ENCODE peak calls at places on chromosomes 2 and 18, in seven cellular contexts. H, K, A, S, I, T and C are unnamed samples.

GRCh38 chr2:9742601-9743000 is 100.7 kb upstream of the TAF1B start:
- DNase-seq in H (no peak), K (no peak), A (no peak), S (no peak), I (no peak), T (no peak), C (no peak)

GRCh38 chr2:124147552-124147951 is 122.5 kb downstream of the CNTNAP5 start:
- DNase-seq in H (no peak), K (no peak), A (no peak), S (no peak), I (no peak), T (no peak), C (no peak)

GRCh38 chr18:21669736-21670135 is 34.8 kb downstream of the ABHD3 start:
- DNase-seq in H (no peak), K (peak; percentile 73), A (no peak), S (peak; percentile 2), I (no peak), T (no peak), C (no peak)

GRCh38 chr2:190432567-190433231 is 24.5 kb downstream of the MFSD6 start:
- DNase-seq in H (no peak), K (no peak), A (no peak), S (no peak), I (no peak), T (no peak), C (no peak)

GRCh38 chr2:96205888-96206287 is 2.7 kb downstream of the STARD7 start:
- DNase-seq in H (no peak), K (no peak), A (no peak), S (peak; percentile 46), I (no peak), T (no peak), C (no peak)

GRCh38 chr2:201263774-201264173 is 3.4 kb downstream of the CASP8 start:
- DNase-seq in H (no peak), K (no peak), A (no peak), S (no peak), I (no peak), T (no peak), C (no peak)

GRCh38 chr2:120867290-120868231 is 131.9 kb downstream of the GLI2 start:
- DNase-seq in H (peak; percentile 69), K (peak; percentile 63), A (no peak), S (peak; percentile 93), I (peak; percentile 93), T (no peak), C (peak; percentile 78)

GRCh38 chr2:205822578-205822977 is 140.3 kb downstream of the NRP2 start:
- DNase-seq in H (no peak), K (no peak), A (no peak), S (peak; percentile 51), I (no peak), T (peak; percentile 15), C (no peak)

GRCh38 chr18:49865401-49865800 is 52.1 kb upstream of the ACAA2 start:
- DNase-seq in H (peak; percentile 76), K (peak; percentile 56), A (peak; percentile 6), S (no peak), I (no peak), T (peak; percentile 79), C (no peak)

GRCh38 chr2:127004893-127005600 is 101.9 kb downstream of the BIN1 start:
- DNase-seq in H (no peak), K (no peak), A (peak; percentile 21), S (no peak), I (no peak), T (no peak), C (peak; percentile 59)

GRCh38 chr18:8705280-8705940 is at the start of gene MTCL1:
- DNase-seq in H (peak; percentile 72), K (peak; percentile 61), A (peak; percentile 44), S (peak; percentile 65), I (peak; percentile 68), T (peak; percentile 67), C (peak; percentile 81)

GRCh38 chr2:20216130-20217025 is 8.6 kb downstream of the SDC1 start:
- DNase-seq in H (no peak), K (no peak), A (no peak), S (no peak), I (no peak), T (no peak), C (no peak)

GRCh38 chr18:61471832-61472406 is 138.7 kb downstream of the CDH20 start:
- DNase-seq in H (no peak), K (no peak), A (no peak), S (no peak), I (no peak), T (no peak), C (no peak)

GRCh38 chr2:205644018-205644417 is 38.3 kb upstream of the NRP2 start:
- DNase-seq in H (no peak), K (no peak), A (no peak), S (no peak), I (no peak), T (no peak), C (no peak)

GRCh38 chr2:219059725-219060682 is 717 bp downstream of the IHH start:
- DNase-seq in H (peak; percentile 76), K (peak; percentile 55), A (no peak), S (no peak), I (no peak), T (no peak), C (peak; percentile 73)

GRCh38 chr18:13279181-13280065 is 60.9 kb downstream of the LDLRAD4 start:
- DNase-seq in H (no peak), K (no peak), A (no peak), S (no peak), I (no peak), T (no peak), C (peak; percentile 59)

GRCh38 chr2:158725496-158725895 is 69.6 kb upstream of the DAPL1 start:
- DNase-seq in H (no peak), K (no peak), A (no peak), S (no peak), I (no peak), T (no peak), C (peak; percentile 41)

GRCh38 chr2:182937864-182938263 is 71.4 kb upstream of the FRZB start:
- DNase-seq in H (no peak), K (no peak), A (no peak), S (no peak), I (no peak), T (no peak), C (no peak)
- H3K36me3 ChIP-seq in H (no peaks in the 10 kb centered on the region), K (no peaks in the 10 kb centered on the region), A (peaks cover 32% of the 10 kb centered on the region), S (peaks cover 28% of the 10 kb centered on the region), I (peaks cover 58% of the 10 kb centered on the region), T (no peaks in the 10 kb centered on the region), C (peaks cover 87% of the 10 kb centered on the region)

DNA sequence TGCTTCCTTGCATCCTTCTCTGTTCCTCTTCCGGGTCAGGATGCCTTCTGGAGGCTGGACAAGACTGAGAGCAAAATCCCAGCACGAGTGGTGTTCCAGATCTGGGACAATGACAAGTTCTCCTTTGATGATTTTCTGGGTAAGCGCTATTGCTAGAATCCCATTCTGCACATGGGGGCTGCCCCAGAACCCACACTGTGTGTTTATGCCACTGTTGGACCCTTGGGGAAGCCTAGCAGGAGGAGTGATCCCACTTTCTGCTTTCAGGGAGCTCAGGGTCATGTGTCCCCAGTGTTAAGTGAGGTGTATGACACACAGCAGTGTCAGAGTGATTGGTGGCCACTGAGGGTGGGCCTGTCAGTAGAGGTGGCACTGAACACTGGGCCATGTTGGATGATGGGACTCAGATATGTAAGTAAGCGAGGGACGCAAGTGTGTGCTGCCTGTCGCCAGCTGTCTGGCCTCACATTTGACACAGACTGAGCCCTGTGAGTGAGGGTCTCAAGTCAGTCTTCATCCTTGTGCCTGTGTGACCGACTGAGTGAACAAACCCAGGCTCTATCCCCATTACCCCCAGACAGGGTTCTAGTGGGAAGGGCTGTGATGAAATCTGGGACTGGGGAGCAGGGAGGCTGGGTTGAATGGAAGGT is 220.9 kb downstream of the DYSF start:
- DNase-seq in H (no peak), K (no peak), A (no peak), S (no peak), I (no peak), T (no peak), C (peak; percentile 32)
- TF ChIP-seq CTCF in H (no peak), K (no peak), A (no peak), S (no peak), I (no peak), T (no peak), C (no peak)

GRCh38 chr2:109647636-109648035 is 33.5 kb downstream of the SOWAHC start:
- DNase-seq in H (no peak), K (peak; percentile 23), A (no peak), S (peak; percentile 42), I (no peak), T (no peak), C (no peak)

GRCh38 chr2:109646961-109647360 is 32.8 kb downstream of the SOWAHC start:
- DNase-seq in H (no peak), K (no peak), A (no peak), S (no peak), I (no peak), T (no peak), C (no peak)

GRCh38 chr2:109645412-109646184 is 31.4 kb downstream of the SOWAHC start:
- DNase-seq in H (no peak), K (no peak), A (no peak), S (no peak), I (no peak), T (no peak), C (peak; percentile 63)

GRCh38 chr2:109648041-109648527 is 33.9 kb downstream of the SOWAHC start:
- DNase-seq in H (no peak), K (peak; percentile 32), A (no peak), S (peak; percentile 55), I (no peak), T (no peak), C (no peak)

DNA sequence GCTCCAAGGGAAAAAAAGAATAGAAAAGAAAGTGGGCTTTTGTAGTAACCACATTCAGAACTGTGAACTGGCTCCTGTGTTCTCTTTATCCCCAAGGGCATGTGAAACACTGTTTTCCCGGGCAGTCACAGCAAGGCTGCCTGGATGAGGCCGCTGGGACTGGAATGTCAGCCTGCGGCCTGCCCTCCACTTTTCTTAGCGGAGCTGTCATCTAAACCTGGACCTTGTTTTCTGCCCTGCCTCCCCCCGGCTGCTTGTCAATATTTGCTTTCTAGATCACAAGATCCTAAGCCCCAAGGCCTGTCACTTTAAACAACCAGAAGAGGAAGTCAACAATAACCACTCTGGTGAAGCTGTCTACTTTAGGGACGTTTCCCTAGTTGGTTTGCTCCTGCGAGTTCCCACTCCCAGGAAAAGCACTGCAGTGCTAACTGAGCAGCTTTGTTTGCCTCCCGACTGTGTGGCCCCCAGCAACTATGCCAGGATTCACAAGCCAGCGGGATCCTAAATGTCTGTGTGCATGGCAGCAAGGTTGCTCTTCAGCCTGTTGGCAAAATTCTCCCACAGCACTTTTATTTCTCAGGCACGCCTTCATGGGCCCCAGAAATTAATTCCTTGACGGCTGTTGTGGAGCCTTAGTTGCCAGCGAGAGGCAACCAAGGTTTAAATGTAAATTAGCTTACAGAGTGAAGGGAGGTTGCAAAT is 30.6 kb downstream of the SOWAHC start:
- DNase-seq in H (peak; percentile 69), K (peak; percentile 53), A (no peak), S (no peak), I (no peak), T (no peak), C (peak; percentile 84)
- H3K4me3 ChIP-seq in H (no peak overlapping the region), K (no peak overlapping the region), A (no peak overlapping the region), S (no peak overlapping the region), I (no peak overlapping the region), T (peak overlapping the region; percentile 43), C (peak overlapping the region; percentile 16)

DNA sequence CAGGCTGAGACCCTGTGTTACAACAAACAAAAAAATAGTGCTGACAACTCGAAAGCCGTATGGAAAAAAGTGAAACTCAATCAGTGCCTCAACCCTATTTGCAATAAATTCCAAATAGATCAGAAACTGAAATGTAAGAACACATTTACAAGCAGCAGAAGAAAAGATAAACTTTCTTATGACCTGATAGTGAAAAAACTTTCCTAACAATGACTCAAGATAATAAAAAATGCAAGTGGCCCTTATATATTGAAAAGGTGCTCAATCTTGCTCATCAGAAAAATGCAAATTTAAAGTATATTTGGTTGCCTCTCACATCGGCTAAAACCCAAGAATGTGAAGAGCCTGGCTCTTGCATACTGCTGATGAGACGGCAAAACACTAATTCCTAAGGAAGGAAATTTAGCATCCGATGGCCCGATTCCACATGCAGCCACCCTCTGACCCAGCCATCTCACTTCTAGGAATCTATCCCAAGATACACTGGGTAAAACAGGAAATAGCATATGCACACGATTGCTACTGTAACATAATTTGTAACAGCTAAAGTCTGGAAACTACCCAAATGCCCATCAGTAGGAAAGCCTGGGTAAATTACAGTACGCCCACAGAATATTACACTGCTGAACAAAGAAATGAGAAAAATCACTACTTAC is 56.8 kb downstream of the HDLBP start:
- DNase-seq in H (no peak), K (no peak), A (no peak), S (no peak), I (no peak), T (no peak), C (no peak)
- H3K36me3 ChIP-seq in H (peaks cover 20% of the 10 kb centered on the region), K (peaks cover 6% of the 10 kb centered on the region), A (peaks cover 89% of the 10 kb centered on the region), S (peaks cover 76% of the 10 kb centered on the region), I (peaks cover 99% of the 10 kb centered on the region), T (peaks cover 13% of the 10 kb centered on the region), C (peaks cover 95% of the 10 kb centered on the region)